ENCODE peak calls at places on chromosome 13, in four cellular contexts. U is ascending aorta, N is body of pancreas, Q is AG10803. O is an unnamed sample.

GRCh38 chr13:23701646-23702045 is 131.4 kb downstream of the TNFRSF19 start:
- DNase-seq in U (peak), N (peak), Q (peak), O (no peak)

GRCh38 chr13:111006508-111007031 is 91.7 kb upstream of the ANKRD10 start:
- DNase-seq in U (peak), N (peak), Q (peak), O (no peak)

GRCh38 chr13:112032186-112032835 is 34.6 kb upstream of the SOX1 start:
- DNase-seq in U (no peak), N (peak), Q (no peak), O (no peak)

GRCh38 chr13:113043001-113043630 is 62.5 kb upstream of the F7 start:
- DNase-seq in U (no peak), N (no peak), Q (no peak), O (no peak)

GRCh38 chr13:92838786-92839185 is 387.8 kb upstream of the GPC6 start:
- DNase-seq in U (no peak), N (no peak), Q (peak), O (no peak)

GRCh38 chr13:91162180-91162579 is 185.3 kb upstream of the MIR17HG start:
- DNase-seq in U (no peak), N (no peak), Q (no peak), O (no peak)

GRCh38 chr13:95915102-95915501 is 138.1 kb downstream of the UGGT2 start:
- DNase-seq in U (no peak), N (no peak), Q (no peak), O (no peak)

GRCh38 chr13:23468811-23469210 is 35.3 kb upstream of the SACS start:
- DNase-seq in U (no peak), N (no peak), Q (peak), O (no peak)

GRCh38 chr13:20291037-20291436 is 58.9 kb upstream of the GJB6 start:
- DNase-seq in U (no peak), N (no peak), Q (no peak), O (no peak)

GRCh38 chr13:24328145-24328544 is 18.8 kb downstream of the C1QTNF9 start:
- DNase-seq in U (no peak), N (no peak), Q (no peak), O (no peak)

GRCh38 chr13:45769072-45769471 is 67.0 kb downstream of the CBY2 start:
- DNase-seq in U (no peak), N (no peak), Q (no peak), O (no peak)

GRCh38 chr13:113647351-113648217 is 10.4 kb downstream of the ATP4B start:
- DNase-seq in U (peak), N (peak), Q (peak), O (no peak)

DNA sequence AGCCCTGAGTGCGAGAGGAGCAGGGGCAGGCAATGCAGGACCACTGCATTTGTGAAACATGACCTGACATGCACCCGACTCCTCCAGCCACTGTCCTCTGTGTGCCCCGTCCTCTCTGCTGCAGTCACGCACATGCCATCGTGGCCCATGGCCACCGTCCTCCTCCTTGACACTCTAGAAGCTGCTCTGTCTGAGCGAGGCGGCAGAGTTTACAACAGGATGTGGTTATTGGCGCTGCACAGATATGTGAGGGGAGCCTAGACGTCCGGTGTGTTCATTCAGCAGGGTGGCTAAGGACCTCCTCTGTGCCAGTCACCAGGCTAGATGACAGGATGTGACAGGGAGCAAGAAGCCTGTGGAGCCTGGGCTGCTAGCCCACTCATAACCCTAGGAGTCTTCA is 277.8 kb downstream of the FOXO1 start:
- DNase-seq in U (peak), N (peak), Q (peak), O (peak)
- H3K4me3 ChIP-seq in U (no peak), N (no peak), Q (no peak), O (peak)

GRCh38 chr13:94435604-94436226 is 43.8 kb downstream of the DCT start:
- DNase-seq in U (no peak), N (no peak), Q (peak), O (peak)

GRCh38 chr13:94433055-94433947 is 46.2 kb downstream of the DCT start:
- DNase-seq in U (no peak), N (no peak), Q (no peak), O (no peak)

GRCh38 chr13:94431987-94432386 is 47.5 kb downstream of the DCT start:
- DNase-seq in U (no peak), N (no peak), Q (no peak), O (no peak)

GRCh38 chr13:94427313-94427712 is 52.2 kb downstream of the DCT start:
- DNase-seq in U (no peak), N (no peak), Q (no peak), O (no peak)

GRCh38 chr13:94431569-94431968 is 47.9 kb downstream of the DCT start:
- DNase-seq in U (no peak), N (no peak), Q (peak), O (no peak)
- TF ChIP-seq CTCF in U (no peak), N (no peak), Q (peak), O (no peak)

DNA sequence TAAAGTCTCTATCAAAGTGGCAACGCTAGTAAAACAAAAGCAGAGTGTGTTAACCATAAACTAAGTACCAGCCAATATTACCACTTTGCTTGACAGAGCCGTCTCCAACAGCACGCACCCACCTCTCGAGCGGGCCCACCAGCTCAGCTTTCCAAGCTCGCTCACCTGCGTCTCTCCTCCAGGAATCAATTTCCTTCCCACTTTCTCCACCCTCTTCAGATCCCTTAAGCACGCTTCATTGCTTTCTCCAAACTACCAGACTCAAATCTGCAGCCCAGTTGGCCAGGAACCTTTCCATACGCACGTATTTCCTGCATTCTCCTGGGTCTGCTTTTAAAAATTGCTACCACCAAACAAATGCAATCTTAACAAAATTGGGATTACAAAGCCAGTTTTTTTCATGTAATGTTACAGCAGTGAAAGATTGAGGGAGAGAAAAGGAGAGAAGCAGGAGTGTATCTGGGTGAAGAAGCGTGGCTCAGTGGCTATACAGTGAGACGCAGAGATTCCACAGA is 1.5 kb downstream of the ENOX1 start:
- DNase-seq in U (no peak), N (no peak), Q (no peak), O (no peak)
- H3K4me3 ChIP-seq in U (peak), N (no peak), Q (peak), O (no peak)

GRCh38 chr13:27203854-27204253 is 32.2 kb upstream of the USP12 start:
- DNase-seq in U (no peak), N (peak), Q (peak), O (no peak)
- TF ChIP-seq CTCF in U (no peak), N (no peak), Q (peak), O (peak)

DNA sequence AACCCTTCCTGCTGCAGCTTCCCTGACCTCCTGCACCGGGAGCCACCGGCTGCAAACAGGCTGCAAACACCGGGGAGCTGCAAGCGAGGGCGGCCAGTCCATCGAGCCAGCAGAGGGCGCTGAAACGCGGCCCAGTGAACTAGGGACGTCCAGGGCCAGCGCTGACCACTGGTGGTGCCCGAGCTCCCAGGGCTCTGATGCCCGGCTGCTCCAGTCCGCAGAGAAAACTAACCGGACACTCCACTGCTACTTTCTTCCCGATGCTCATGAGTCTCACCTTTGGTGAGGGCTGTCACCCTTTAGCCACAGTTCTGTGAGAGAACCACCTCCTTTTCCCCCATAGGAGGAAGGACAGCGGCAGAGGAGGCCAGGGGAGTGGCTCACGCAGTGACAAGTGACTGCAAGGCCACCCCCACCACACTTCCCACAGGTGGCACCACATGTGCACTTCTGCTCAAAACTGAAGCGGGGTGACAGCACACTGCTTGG is 82.8 kb upstream of the MTIF3 start:
- DNase-seq in U (peak), N (peak), Q (peak), O (no peak)
- H3K4me3 ChIP-seq in U (no peak), N (no peak), Q (peak), O (no peak)

GRCh38 chr13:81379183-81379582 is 1038.3 kb upstream of the SPRY2 start:
- DNase-seq in U (no peak), N (no peak), Q (no peak), O (no peak)
- TF ChIP-seq CTCF in U (no peak), N (no peak), Q (no peak), O (no peak)

DNA sequence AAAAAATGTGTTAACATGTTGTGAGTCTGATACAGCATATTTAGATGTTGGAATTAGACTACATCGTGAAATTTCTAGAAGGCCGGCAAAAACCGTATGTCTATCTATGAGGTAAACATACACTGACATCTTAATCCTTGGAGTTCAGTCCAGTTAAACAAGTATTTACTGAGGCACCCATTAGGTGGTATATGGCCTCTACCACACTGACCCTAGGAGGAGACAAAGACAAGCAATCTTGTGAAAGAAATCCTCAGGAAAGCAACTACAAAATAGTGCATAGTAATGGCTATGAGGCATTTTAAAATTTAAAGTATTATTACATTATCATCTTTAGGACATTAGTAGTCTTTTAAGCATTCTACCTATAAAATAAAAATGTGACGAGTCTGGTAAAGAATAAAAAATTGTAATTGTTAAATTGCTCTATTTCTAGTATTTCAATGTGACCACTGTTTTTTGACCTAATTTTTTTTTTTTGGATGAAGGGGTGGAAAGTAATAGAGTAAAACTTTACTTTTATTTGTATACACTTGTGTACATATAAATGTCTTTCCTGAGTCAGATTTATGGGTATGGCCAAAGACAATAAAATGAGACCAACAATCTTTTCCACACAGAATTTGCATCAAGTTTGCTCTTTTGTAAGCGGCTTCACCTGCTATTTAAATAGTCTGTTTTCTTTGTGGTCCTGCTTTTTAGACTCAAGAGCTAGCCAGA is 50.5 kb downstream of the KATNAL1 start:
- DNase-seq in U (no peak), N (no peak), Q (peak), O (no peak)
- H3K4me3 ChIP-seq in U (no peak), N (no peak), Q (no peak), O (no peak)